ENCODE peak calls at places on chromosomes 13 and 19, in nine cellular contexts. A is T-helper 9 cell; J is HFF-Myc; D is HT-29; K is C1 segment of cervical spinal cord; P is stimulated activated CD4-positive, alpha-beta T cell treated with anti-CD3 and anti-CD28 coated beads, Interleukin-2, amount 100 ng/mL, for 48 hours; M is fibroblast of the aortic adventitia; H is HTR-8/SVneo; G is GOT3. I is an unnamed sample.

GRCh38 chr13:24923305-24923640 is 159.3 kb downstream of the RNF17 start:
- DNase-seq in J (no peak), H (peak; percentile 9), D (peak; percentile 78), G (no peak), K (no peak), P (no peak), M (peak; percentile 92), A (no peak), I (no peak)

GRCh38 chr13:110126391-110126961 is 180.5 kb downstream of the COL4A1 start:
- DNase-seq in K (peak; percentile 48), A (no peak), H (peak; percentile 51), J (no peak), G (peak; percentile 65), D (peak; percentile 33), M (peak; percentile 96), P (no peak), I (peak; percentile 52)

GRCh38 chr19:50427997-50428425 is 4.7 kb upstream of the MYBPC2 start:
- DNase-seq in K (peak; percentile 65), A (peak; percentile 12), D (no peak), P (no peak), H (no peak), M (peak; percentile 73), G (no peak), J (peak; percentile 19), I (peak; percentile 59)

GRCh38 chr13:77345150-77345780 is 18.4 kb upstream of the MYCBP2 start:
- DNase-seq in D (no peak), J (no peak), M (no peak), P (no peak), G (no peak), H (no peak), A (no peak), K (no peak), I (peak; percentile 68)

GRCh38 chr13:63517376-63517775 is 2101.7 kb upstream of the PCDH20 start:
- DNase-seq in M (no peak), K (no peak), J (peak; percentile 35), D (no peak), A (no peak), H (no peak), G (no peak), P (no peak), I (no peak)

GRCh38 chr19:58182577-58182988 is 278 bp upstream of the ZNF274 start:
- DNase-seq in K (no peak), D (no peak), G (no peak), M (no peak), H (peak; percentile 89), A (peak; percentile 72), P (peak; percentile 76), J (no peak), I (no peak)

GRCh38 chr19:33868821-33869412 is 72.2 kb downstream of the KCTD15 start:
- DNase-seq in D (no peak), K (peak; percentile 23), H (no peak), M (peak; percentile 33), G (no peak), A (no peak), J (no peak), P (no peak), I (no peak)

GRCh38 chr19:58181902-58182576 is 822 bp upstream of the ZNF274 start:
- DNase-seq in G (no peak), K (no peak), A (peak; percentile 40), J (no peak), M (peak; percentile 17), D (peak; percentile 82), P (peak; percentile 52), H (peak; percentile 58), I (peak; percentile 85)

GRCh38 chr19:45455707-45456499 is 11.9 kb upstream of the FOSB start:
- DNase-seq in A (peak; percentile 65), M (peak; percentile 99), J (no peak), P (no peak), H (peak; percentile 94), G (peak; percentile 90), K (peak; percentile 23), D (peak; percentile 99), I (peak; percentile 96)

GRCh38 chr19:15265849-15266248 is 33.6 kb upstream of the EPHX3 start:
- DNase-seq in K (peak; percentile 79), A (no peak), D (no peak), J (peak; percentile 85), H (no peak), P (no peak), G (peak; percentile 67), M (peak; percentile 99), I (no peak)

GRCh38 chr13:111132948-111133347 is 17.8 kb downstream of the ARHGEF7 start:
- DNase-seq in M (no peak), K (no peak), H (no peak), G (no peak), D (no peak), P (no peak), J (no peak), A (no peak), I (no peak)

GRCh38 chr13:73060251-73061160 is 1.7 kb downstream of the KLF5 start:
- DNase-seq in K (no peak), G (no peak), M (peak; percentile 81), H (peak; percentile 31), D (peak; percentile 90), P (no peak), J (peak; percentile 52), A (no peak), I (peak; percentile 19)

GRCh38 chr19:18098891-18099622 is 1.5 kb downstream of the MAST3 start:
- DNase-seq in J (no peak), P (no peak), M (no peak), D (no peak), A (peak; percentile 37), K (no peak), G (no peak), H (no peak), I (peak; percentile 37)

GRCh38 chr13:58573742-58574141 is 942.2 kb downstream of the PCDH17 start:
- DNase-seq in D (no peak), P (no peak), J (no peak), H (no peak), G (no peak), K (no peak), M (no peak), A (no peak), I (no peak)

GRCh38 chr13:76397413-76397812 is 488.8 kb downstream of the KCTD12 start:
- DNase-seq in H (no peak), M (no peak), K (no peak), G (no peak), P (no peak), J (no peak), A (no peak), D (no peak), I (no peak)

GRCh38 chr13:50422181-50423148 is 407.2 kb downstream of the KCNRG start:
- DNase-seq in K (no peak), H (no peak), D (no peak), P (no peak), G (no peak), A (no peak), J (no peak), M (no peak), I (no peak)

GRCh38 chr19:18859676-18860301 is 28.0 kb downstream of the UPF1 start:
- DNase-seq in G (no peak), D (no peak), P (no peak), H (no peak), A (no peak), K (no peak), M (no peak), J (no peak), I (no peak)

GRCh38 chr19:13428352-13428751 is 77.9 kb downstream of the CACNA1A start:
- DNase-seq in M (peak; percentile 25), G (no peak), K (no peak), P (peak; percentile 4), H (peak; percentile 30), A (no peak), D (peak; percentile 12), J (peak; percentile 3), I (peak; percentile 34)

GRCh38 chr19:12884926-12885748 is 1.9 kb downstream of the KLF1 start:
- DNase-seq in P (peak; percentile 90), G (no peak), K (peak; percentile 5), H (no peak), A (peak; percentile 70), J (no peak), D (peak; percentile 56), M (peak; percentile 22), I (peak; percentile 99)

GRCh38 chr13:69857188-69857821 is 250.3 kb upstream of the ATXN8OS start:
- DNase-seq in K (no peak), H (peak; percentile 2), D (peak; percentile 80), M (peak; percentile 12), G (no peak), A (no peak), P (no peak), J (no peak), I (peak; percentile 65)

GRCh38 chr13:51311957-51312520 is 27.5 kb upstream of the SERPINE3 start:
- DNase-seq in M (no peak), H (no peak), A (no peak), G (no peak), K (peak; percentile 10), J (no peak), P (no peak), D (no peak), I (no peak)

GRCh38 chr13:113802090-113802531 is 43.1 kb downstream of the TMEM255B start:
- DNase-seq in K (no peak), H (peak; percentile 27), M (peak; percentile 64), P (no peak), J (peak; percentile 57), G (no peak), D (peak; percentile 52), A (no peak), I (peak; percentile 23)

GRCh38 chr13:97224544-97225324 is 2.6 kb downstream of the MBNL2 start:
- DNase-seq in D (peak; percentile 97), M (peak; percentile 57), H (no peak), P (no peak), G (no peak), A (peak; percentile 26), J (no peak), K (no peak), I (peak; percentile 5)

GRCh38 chr19:18663940-18664530 is 19.4 kb upstream of the CRTC1 start:
- DNase-seq in G (no peak), D (no peak), M (no peak), A (no peak), K (no peak), H (no peak), J (no peak), P (no peak), I (no peak)

GRCh38 chr19:55253264-55253663 is 5.6 kb downstream of the PPP6R1 start:
- DNase-seq in A (no peak), M (no peak), H (no peak), J (no peak), G (no peak), P (no peak), K (no peak), D (no peak), I (peak; percentile 49)

I was measured in DMS53.